ENCODE peak calls at places on chromosomes 11 and 22, in four cellular contexts. One of them, this sample, is unnamed.

GRCh38 chr22:37686002-37686982 is at the start of gene NOL12:
- DNase-seq in aorta: peak; percentile 88
- DNase-seq in left ventricle myocardium inferior: peak; percentile 82
- DNase-seq in PC-9: peak; percentile 83
- DNase-seq in this sample: peak; percentile 93

GRCh38 chr11:93194673-93195291 is 3.0 kb downstream of the SLC36A4 start:
- DNase-seq in aorta: no peak
- DNase-seq in left ventricle myocardium inferior: no peak
- DNase-seq in PC-9: no peak
- DNase-seq in this sample: no peak

GRCh38 chr11:11752688-11753087 is 89.1 kb upstream of the USP47 start:
- DNase-seq in aorta: no peak
- DNase-seq in left ventricle myocardium inferior: no peak
- DNase-seq in PC-9: no peak
- DNase-seq in this sample: no peak

GRCh38 chr11:103842795-103843194 is 193.6 kb upstream of the DDI1 start:
- DNase-seq in aorta: no peak
- DNase-seq in left ventricle myocardium inferior: no peak
- DNase-seq in PC-9: no peak
- DNase-seq in this sample: no peak

GRCh38 chr11:19218801-19219460 is 17.1 kb upstream of the CSRP3 start:
- DNase-seq in aorta: no peak
- DNase-seq in left ventricle myocardium inferior: peak; percentile 40
- DNase-seq in PC-9: no peak
- DNase-seq in this sample: no peak

GRCh38 chr11:117335399-117335798 is 7.7 kb downstream of the CEP164 start:
- DNase-seq in aorta: no peak
- DNase-seq in left ventricle myocardium inferior: no peak
- DNase-seq in PC-9: no peak
- DNase-seq in this sample: no peak

GRCh38 chr11:8090756-8091155 is 9.7 kb downstream of the TUB start:
- DNase-seq in aorta: no peak
- DNase-seq in left ventricle myocardium inferior: no peak
- DNase-seq in PC-9: no peak
- DNase-seq in this sample: no peak

GRCh38 chr11:125085301-125086081 is 22.4 kb downstream of the SLC37A2 start:
- DNase-seq in aorta: no peak
- DNase-seq in left ventricle myocardium inferior: no peak
- DNase-seq in PC-9: no peak
- DNase-seq in this sample: no peak

GRCh38 chr22:30332994-30333706 is 6.4 kb upstream of the TBC1D10A start:
- DNase-seq in aorta: no peak
- DNase-seq in left ventricle myocardium inferior: no peak
- DNase-seq in PC-9: no peak
- DNase-seq in this sample: peak; percentile 59

GRCh38 chr11:130653838-130654601 is 205.6 kb downstream of the ADAMTS15 start:
- DNase-seq in aorta: peak; percentile 90
- DNase-seq in left ventricle myocardium inferior: peak; percentile 86
- DNase-seq in PC-9: no peak
- DNase-seq in this sample: peak; percentile 41

GRCh38 chr11:122731500-122731913 is 76.0 kb downstream of the UBASH3B start:
- DNase-seq in aorta: no peak
- DNase-seq in left ventricle myocardium inferior: no peak
- DNase-seq in PC-9: no peak
- DNase-seq in this sample: no peak

GRCh38 chr11:133896642-133897330 is 51.5 kb upstream of the SPATA19 start:
- DNase-seq in aorta: no peak
- DNase-seq in left ventricle myocardium inferior: no peak
- DNase-seq in PC-9: no peak
- DNase-seq in this sample: no peak

GRCh38 chr11:78715639-78716311 is 141.1 kb upstream of the NARS2 start:
- DNase-seq in aorta: peak; percentile 75
- DNase-seq in left ventricle myocardium inferior: no peak
- DNase-seq in PC-9: peak; percentile 75
- DNase-seq in this sample: peak; percentile 45

GRCh38 chr11:101296896-101297295 is 167.3 kb upstream of the PGR start:
- DNase-seq in aorta: no peak
- DNase-seq in left ventricle myocardium inferior: no peak
- DNase-seq in PC-9: peak; percentile 59
- DNase-seq in this sample: no peak

GRCh38 chr22:39291501-39291900 is 27.9 kb downstream of the RPL3 start:
- DNase-seq in aorta: peak; percentile 48
- DNase-seq in left ventricle myocardium inferior: no peak
- DNase-seq in PC-9: no peak
- DNase-seq in this sample: no peak

GRCh38 chr11:30244255-30244654 is 13.4 kb downstream of the FSHB start:
- DNase-seq in aorta: no peak
- DNase-seq in left ventricle myocardium inferior: no peak
- DNase-seq in PC-9: no peak
- DNase-seq in this sample: no peak

GRCh38 chr22:37926358-37926757 is 20.3 kb downstream of the MICALL1 start:
- DNase-seq in aorta: no peak
- DNase-seq in left ventricle myocardium inferior: no peak
- DNase-seq in PC-9: no peak
- DNase-seq in this sample: no peak

GRCh38 chr11:4495487-4495886 is 13.0 kb downstream of the OR52K1 start:
- DNase-seq in aorta: no peak
- DNase-seq in left ventricle myocardium inferior: no peak
- DNase-seq in PC-9: peak; percentile 38
- DNase-seq in this sample: no peak

GRCh38 chr11:101974255-101974654 is 57.9 kb upstream of the ANGPTL5 start:
- DNase-seq in aorta: no peak
- DNase-seq in left ventricle myocardium inferior: no peak
- DNase-seq in PC-9: no peak
- DNase-seq in this sample: no peak

GRCh38 chr22:47163876-47164513 is 401.5 kb downstream of the TBC1D22A start:
- DNase-seq in aorta: peak; percentile 35
- DNase-seq in left ventricle myocardium inferior: peak; percentile 42
- DNase-seq in PC-9: no peak
- DNase-seq in this sample: no peak

GRCh38 chr22:20507253-20508066 is at the start of gene MED15:
- DNase-seq in aorta: peak; percentile 95
- DNase-seq in left ventricle myocardium inferior: peak; percentile 92
- DNase-seq in PC-9: peak; percentile 74
- DNase-seq in this sample: peak; percentile 92

GRCh38 chr11:118607401-118608267 is at the start of gene PHLDB1:
- DNase-seq in aorta: peak; percentile 75
- DNase-seq in left ventricle myocardium inferior: peak; percentile 82
- DNase-seq in PC-9: no peak
- DNase-seq in this sample: no peak

GRCh38 chr22:32528984-32529982 is 54.7 kb downstream of the FBXO7 start:
- DNase-seq in aorta: peak; percentile 89
- DNase-seq in left ventricle myocardium inferior: peak; percentile 86
- DNase-seq in PC-9: peak; percentile 73
- DNase-seq in this sample: peak; percentile 72

GRCh38 chr22:39979048-39979447 is 15.7 kb upstream of the FAM83F start:
- DNase-seq in aorta: no peak
- DNase-seq in left ventricle myocardium inferior: no peak
- DNase-seq in PC-9: no peak
- DNase-seq in this sample: no peak

GRCh38 chr11:102320166-102320565 is 2.9 kb downstream of the BIRC3 start:
- DNase-seq in aorta: no peak
- DNase-seq in left ventricle myocardium inferior: no peak
- DNase-seq in PC-9: peak; percentile 28
- DNase-seq in this sample: no peak

GRCh38 chr11:102070766-102071165 is 23.5 kb downstream of the CFAP300 start:
- DNase-seq in aorta: no peak
- DNase-seq in left ventricle myocardium inferior: no peak
- DNase-seq in PC-9: no peak
- DNase-seq in this sample: no peak

GRCh38 chr11:69854719-69855118 is 35.5 kb upstream of the FGF3 start:
- DNase-seq in aorta: no peak
- DNase-seq in left ventricle myocardium inferior: no peak
- DNase-seq in PC-9: peak; percentile 94
- DNase-seq in this sample: no peak

GRCh38 chr22:18968011-18968749 is 32.1 kb upstream of the PRODH start:
- DNase-seq in aorta: peak; percentile 44
- DNase-seq in left ventricle myocardium inferior: no peak
- DNase-seq in PC-9: no peak
- DNase-seq in this sample: no peak

GRCh38 chr11:35163209-35163608 is 24.2 kb downstream of the CD44 start:
- DNase-seq in aorta: no peak
- DNase-seq in left ventricle myocardium inferior: no peak
- DNase-seq in PC-9: peak; percentile 98
- DNase-seq in this sample: no peak
- H3K4me3 ChIP-seq in aorta: no peak overlapping the region
- H3K4me3 ChIP-seq in left ventricle myocardium inferior: no peak overlapping the region
- H3K4me3 ChIP-seq in PC-9: no peak overlapping the region
- H3K4me3 ChIP-seq in this sample: no peak overlapping the region

DNA sequence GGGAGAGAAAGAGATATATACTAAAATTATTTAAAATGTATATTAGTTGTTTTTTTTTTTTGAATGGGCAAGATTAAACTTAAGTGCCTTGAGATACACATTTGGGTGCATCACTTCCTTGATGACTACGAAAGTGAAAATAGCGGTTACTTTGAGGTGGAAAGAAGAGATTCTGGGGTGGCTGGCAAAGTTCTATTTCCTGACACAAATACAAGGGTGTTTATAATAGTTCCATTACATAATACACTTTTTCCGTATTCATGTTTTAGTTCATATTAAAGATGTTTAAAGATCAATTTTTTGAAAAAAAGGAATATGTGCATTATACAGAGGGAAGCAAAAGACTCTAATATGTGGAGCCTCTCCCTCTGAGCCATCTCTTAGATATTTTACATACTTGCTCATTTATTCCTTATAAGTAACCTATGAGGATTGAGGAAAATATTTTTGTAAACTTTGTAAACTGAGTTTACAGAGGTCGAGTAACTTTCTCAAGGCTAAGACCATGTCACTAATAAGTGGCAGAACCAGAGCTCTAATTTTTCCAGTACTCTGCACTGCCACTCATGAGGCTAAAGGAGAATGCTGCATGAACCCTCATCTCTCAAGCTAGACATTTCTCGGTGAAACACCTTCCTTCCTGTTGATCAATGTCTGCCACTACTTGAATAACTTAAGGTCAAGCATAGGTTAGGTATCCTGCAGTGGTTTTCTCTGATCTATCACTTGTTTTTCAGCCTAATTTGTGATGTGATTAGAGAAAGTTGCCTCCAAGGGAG is 58.7 kb downstream of the DDIAS start:
- DNase-seq in aorta: no peak
- DNase-seq in left ventricle myocardium inferior: no peak
- DNase-seq in PC-9: no peak
- DNase-seq in this sample: peak; percentile 62
- H3K4me1 ChIP-seq in aorta: no peaks in the 10 kb centered on the region
- H3K4me1 ChIP-seq in left ventricle myocardium inferior: no peaks in the 10 kb centered on the region
- H3K4me1 ChIP-seq in PC-9: peaks cover 5% of the 10 kb centered on the region
- H3K4me1 ChIP-seq in this sample: peaks cover 3% of the 10 kb centered on the region

DNA sequence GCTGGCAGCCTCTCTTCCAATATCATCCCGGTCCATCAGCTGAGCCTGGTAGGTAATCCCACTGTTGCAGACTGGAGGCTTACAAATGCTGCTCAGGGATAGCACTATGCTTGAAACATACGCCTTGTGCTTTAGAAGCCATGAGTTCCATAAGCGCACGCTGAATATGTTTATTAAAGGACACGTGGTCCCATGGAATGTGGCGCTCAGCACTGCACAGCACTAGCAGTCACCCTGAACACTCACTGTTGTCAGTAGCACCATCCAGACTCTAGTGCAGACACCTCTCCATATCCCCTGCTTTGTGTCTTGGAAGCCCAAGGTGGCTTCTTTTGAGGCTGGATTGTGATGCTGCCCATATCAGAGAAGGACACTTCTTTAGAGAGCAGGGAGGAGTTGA is 120.9 kb downstream of the MAML2 start:
- DNase-seq in aorta: no peak
- DNase-seq in left ventricle myocardium inferior: no peak
- DNase-seq in PC-9: no peak
- DNase-seq in this sample: no peak
- H3K27me3 ChIP-seq in aorta: no peaks in the 10 kb centered on the region
- H3K27me3 ChIP-seq in left ventricle myocardium inferior: no peaks in the 10 kb centered on the region
- H3K27me3 ChIP-seq in PC-9: no peaks in the 10 kb centered on the region
- H3K27me3 ChIP-seq in this sample: no peaks in the 10 kb centered on the region

GRCh38 chr11:58060939-58061672 is 30.4 kb downstream of the OR6Q1 start:
- DNase-seq in aorta: no peak
- DNase-seq in left ventricle myocardium inferior: no peak
- DNase-seq in PC-9: no peak
- DNase-seq in this sample: peak; percentile 77

GRCh38 chr11:58058276-58059010 is 27.7 kb downstream of the OR6Q1 start:
- DNase-seq in aorta: peak; percentile 56
- DNase-seq in left ventricle myocardium inferior: no peak
- DNase-seq in PC-9: no peak
- DNase-seq in this sample: peak; percentile 48

GRCh38 chr11:58057481-58057880 is 26.7 kb downstream of the OR6Q1 start:
- DNase-seq in aorta: no peak
- DNase-seq in left ventricle myocardium inferior: no peak
- DNase-seq in PC-9: no peak
- DNase-seq in this sample: no peak

GRCh38 chr11:58060535-58060934 is 29.8 kb downstream of the OR6Q1 start:
- DNase-seq in aorta: no peak
- DNase-seq in left ventricle myocardium inferior: no peak
- DNase-seq in PC-9: no peak
- DNase-seq in this sample: no peak

GRCh38 chr11:58059011-58059358 is 28.2 kb downstream of the OR6Q1 start:
- DNase-seq in aorta: no peak
- DNase-seq in left ventricle myocardium inferior: no peak
- DNase-seq in PC-9: no peak
- DNase-seq in this sample: no peak
- H3K4me3 ChIP-seq in aorta: no peak overlapping the region
- H3K4me3 ChIP-seq in left ventricle myocardium inferior: no peak overlapping the region
- H3K4me3 ChIP-seq in PC-9: no peak overlapping the region
- H3K4me3 ChIP-seq in this sample: no peak overlapping the region

DNA sequence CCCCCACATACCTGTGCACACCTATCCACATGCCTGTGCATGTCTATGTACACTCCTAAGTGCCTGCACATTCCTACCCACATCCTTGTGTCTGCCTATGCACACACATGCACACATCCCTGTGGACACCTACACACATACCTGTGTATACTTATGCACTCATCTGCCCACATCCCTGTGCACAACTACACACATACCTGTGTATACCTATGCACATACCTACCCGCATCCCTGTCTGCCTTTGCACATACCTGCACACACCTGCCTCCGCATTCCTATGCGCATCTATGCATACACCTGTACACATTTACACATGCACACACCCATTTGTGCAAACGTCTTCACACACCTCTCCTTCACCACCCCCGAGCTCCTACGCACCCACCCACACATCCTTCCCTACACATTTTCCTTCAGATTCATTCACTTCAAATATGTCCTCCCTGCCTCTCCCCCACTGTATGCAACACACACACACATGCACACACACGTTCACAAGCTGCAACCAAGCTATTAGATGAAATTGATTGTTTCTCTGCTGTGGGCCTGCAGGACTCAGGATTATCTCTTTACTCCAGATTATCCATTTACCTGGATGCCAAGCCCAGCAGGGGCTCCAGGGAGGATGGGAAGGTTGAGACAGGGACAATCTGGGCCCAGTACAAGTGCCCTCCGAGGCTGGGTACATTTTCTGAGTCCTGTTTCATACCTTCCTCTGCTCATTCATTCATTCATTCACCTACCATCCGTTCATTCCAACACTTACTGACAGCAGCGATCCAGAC is 53.2 kb downstream of the TSPAN18 start:
- DNase-seq in aorta: no peak
- DNase-seq in left ventricle myocardium inferior: no peak
- DNase-seq in PC-9: no peak
- DNase-seq in this sample: no peak
- H3K4me1 ChIP-seq in aorta: no peaks in the 10 kb centered on the region
- H3K4me1 ChIP-seq in left ventricle myocardium inferior: peaks cover 98% of the 10 kb centered on the region
- H3K4me1 ChIP-seq in PC-9: no peaks in the 10 kb centered on the region
- H3K4me1 ChIP-seq in this sample: no peaks in the 10 kb centered on the region